ENCODE peak calls at places on chromosomes 16 and 17, in five cellular contexts. P, B, X, W and T are unnamed samples.

GRCh38 chr16:70735141-70735979 is 49.5 kb upstream of the MTSS2 start:
- DNase-seq in P (peak; percentile 90), B (no peak), X (no peak), W (no peak), T (no peak)

GRCh38 chr16:19005561-19006445 is 22.1 kb downstream of the TMC7 start:
- DNase-seq in P (peak; percentile 27), B (peak; percentile 94), X (no peak), W (no peak), T (no peak)

GRCh38 chr17:51461578-51462004 is 201.2 kb downstream of the UTP18 start:
- DNase-seq in P (peak; percentile 23), B (peak; percentile 60), X (peak; percentile 51), W (peak; percentile 32), T (peak; percentile 81)

GRCh38 chr17:44267818-44268490 is at the start of gene SLC4A1:
- DNase-seq in P (no peak), B (no peak), X (no peak), W (no peak), T (no peak)

GRCh38 chr16:2768403-2769089 is 8.5 kb downstream of the ELOB start:
- DNase-seq in P (no peak), B (no peak), X (no peak), W (no peak), T (no peak)

GRCh38 chr16:11034005-11034404 is 89.6 kb downstream of the CLEC16A start:
- DNase-seq in P (peak; percentile 92), B (no peak), X (no peak), W (no peak), T (no peak)

GRCh38 chr16:20873331-20873730 is 26.8 kb downstream of the DCUN1D3 start:
- DNase-seq in P (no peak), B (no peak), X (no peak), W (no peak), T (no peak)

GRCh38 chr16:3045758-3046505 is 429 bp upstream of the MMP25 start:
- DNase-seq in P (no peak), B (no peak), X (no peak), W (no peak), T (no peak)

GRCh38 chr16:31472559-31473203 is 729 bp downstream of the TGFB1I1 start:
- DNase-seq in P (peak; percentile 88), B (no peak), X (peak; percentile 68), W (no peak), T (peak; percentile 62)

GRCh38 chr16:3963203-3963602 is 82.7 kb upstream of the CREBBP start:
- DNase-seq in P (no peak), B (no peak), X (no peak), W (no peak), T (no peak)

GRCh38 chr17:21119247-21119944 is 7.4 kb upstream of the DHRS7B start:
- DNase-seq in P (peak; percentile 61), B (peak; percentile 80), X (peak; percentile 75), W (peak; percentile 65), T (peak; percentile 90)

GRCh38 chr16:87918314-87918713 is 18.0 kb downstream of the CA5A start:
- DNase-seq in P (no peak), B (peak; percentile 25), X (no peak), W (no peak), T (no peak)

GRCh38 chr17:6080711-6081430 is 10.7 kb downstream of the WSCD1 start:
- DNase-seq in P (no peak), B (no peak), X (no peak), W (no peak), T (no peak)

GRCh38 chr17:59002848-59003247 is 103.8 kb downstream of the TRIM37 start:
- DNase-seq in P (peak; percentile 8), B (no peak), X (no peak), W (no peak), T (no peak)

GRCh38 chr16:67723151-67723915 is 4.2 kb upstream of the GFOD2 start:
- DNase-seq in P (peak; percentile 75), B (no peak), X (no peak), W (no peak), T (no peak)

GRCh38 chr16:78437352-78437968 is 338.0 kb downstream of the WWOX start:
- DNase-seq in P (peak; percentile 1), B (peak; percentile 69), X (peak; percentile 57), W (peak; percentile 11), T (peak; percentile 73)

GRCh38 chr17:606501-607243 is 108.0 kb downstream of the VPS53 start:
- DNase-seq in P (peak; percentile 46), B (no peak), X (no peak), W (no peak), T (no peak)

GRCh38 chr17:17729620-17730249 is 48.5 kb downstream of the RAI1 start:
- DNase-seq in P (no peak), B (peak; percentile 74), X (peak; percentile 51), W (peak; percentile 49), T (peak; percentile 89)

GRCh38 chr16:1964046-1964505 is 550 bp downstream of the RPS2 start:
- DNase-seq in P (no peak), B (no peak), X (no peak), W (no peak), T (no peak)

GRCh38 chr17:68468334-68468733 is 11.0 kb upstream of the WIPI1 start:
- DNase-seq in P (peak; percentile 46), B (peak; percentile 33), X (no peak), W (no peak), T (no peak)

GRCh38 chr17:76268991-76269981 is 4.1 kb downstream of the UBALD2 start:
- DNase-seq in P (no peak), B (no peak), X (peak; percentile 44), W (no peak), T (peak; percentile 38)

GRCh38 chr16:31386157-31386984 is 6.8 kb upstream of the ITGAD start:
- DNase-seq in P (peak; percentile 72), B (peak; percentile 66), X (peak; percentile 94), W (no peak), T (peak; percentile 55)

GRCh38 chr17:80029235-80029974 is 6.3 kb downstream of the TBC1D16 start:
- DNase-seq in P (peak; percentile 74), B (peak; percentile 37), X (no peak), W (no peak), T (no peak)